ENCODE peak calls at places on chromosomes 12 and 14, in four cellular contexts. One of them, this sample, is unnamed. For H3K4me1, the result is how much of the 10 kb centered on the place peaks cover.

GRCh38 chr14:75440733-75441474 is 13.1 kb downstream of the JDP2 start:
- DNase-seq in adipocyte: no peak
- DNase-seq in spleen: no peak
- DNase-seq in left ventricle myocardium inferior: peak
- DNase-seq in this sample: no peak

GRCh38 chr14:21723431-21724045 is 49.9 kb upstream of the OR4E1 start:
- DNase-seq in left ventricle myocardium inferior: no peak
- DNase-seq in spleen: no peak
- DNase-seq in adipocyte: no peak
- DNase-seq in this sample: peak

GRCh38 chr14:104806625-104807465 is 5.9 kb downstream of the ZBTB42 start:
- DNase-seq in spleen: no peak
- DNase-seq in left ventricle myocardium inferior: no peak
- DNase-seq in adipocyte: no peak
- DNase-seq in this sample: no peak

GRCh38 chr12:2353691-2354090 is 300.9 kb downstream of the CACNA1C start:
- DNase-seq in adipocyte: no peak
- DNase-seq in left ventricle myocardium inferior: no peak
- DNase-seq in spleen: peak
- DNase-seq in this sample: no peak

GRCh38 chr14:73287071-73287470 is 49.8 kb downstream of the PAPLN start:
- DNase-seq in left ventricle myocardium inferior: no peak
- DNase-seq in adipocyte: no peak
- DNase-seq in spleen: no peak
- DNase-seq in this sample: no peak

GRCh38 chr12:63919758-63920157 is 75.3 kb downstream of the SRGAP1 start:
- DNase-seq in spleen: no peak
- DNase-seq in adipocyte: peak
- DNase-seq in left ventricle myocardium inferior: no peak
- DNase-seq in this sample: no peak

GRCh38 chr14:102431751-102432150 is 69.0 kb downstream of the TECPR2 start:
- DNase-seq in adipocyte: no peak
- DNase-seq in left ventricle myocardium inferior: no peak
- DNase-seq in spleen: no peak
- DNase-seq in this sample: no peak

GRCh38 chr14:28412076-28412475 is 354.5 kb upstream of the FOXG1 start:
- DNase-seq in left ventricle myocardium inferior: no peak
- DNase-seq in spleen: no peak
- DNase-seq in adipocyte: peak
- DNase-seq in this sample: no peak

GRCh38 chr12:34397591-34398365 is 375.5 kb downstream of the ALG10 start:
- DNase-seq in spleen: peak
- DNase-seq in left ventricle myocardium inferior: peak
- DNase-seq in adipocyte: no peak
- DNase-seq in this sample: peak

GRCh38 chr12:31478425-31478824 is 112.5 kb downstream of the DENND5B start:
- DNase-seq in spleen: no peak
- DNase-seq in left ventricle myocardium inferior: no peak
- DNase-seq in adipocyte: no peak
- DNase-seq in this sample: no peak

GRCh38 chr12:124396544-124397398 is 101.9 kb downstream of the RFLNA start:
- DNase-seq in left ventricle myocardium inferior: peak
- DNase-seq in spleen: no peak
- DNase-seq in adipocyte: no peak
- DNase-seq in this sample: peak

GRCh38 chr14:26982071-26982470 is 384.2 kb upstream of the NOVA1 start:
- DNase-seq in left ventricle myocardium inferior: no peak
- DNase-seq in adipocyte: no peak
- DNase-seq in spleen: no peak
- DNase-seq in this sample: no peak

GRCh38 chr12:1287446-1287975 is 296.5 kb downstream of the ERC1 start:
- DNase-seq in spleen: no peak
- DNase-seq in left ventricle myocardium inferior: no peak
- DNase-seq in adipocyte: no peak
- DNase-seq in this sample: no peak

GRCh38 chr14:93909429-93910128 is 17.6 kb upstream of the FAM181A start:
- DNase-seq in adipocyte: no peak
- DNase-seq in spleen: no peak
- DNase-seq in left ventricle myocardium inferior: no peak
- DNase-seq in this sample: no peak

GRCh38 chr14:102616799-102617198 is 24.4 kb downstream of the RCOR1 start:
- DNase-seq in adipocyte: no peak
- DNase-seq in spleen: no peak
- DNase-seq in left ventricle myocardium inferior: no peak
- DNase-seq in this sample: no peak

GRCh38 chr12:50936821-50937220 is 15.5 kb upstream of the HIGD1C start:
- DNase-seq in spleen: no peak
- DNase-seq in left ventricle myocardium inferior: no peak
- DNase-seq in adipocyte: no peak
- DNase-seq in this sample: no peak

GRCh38 chr14:74425525-74426201 is 347 bp downstream of the SYNDIG1L start:
- DNase-seq in adipocyte: peak
- DNase-seq in spleen: peak
- DNase-seq in left ventricle myocardium inferior: peak
- DNase-seq in this sample: no peak

GRCh38 chr14:53963491-53964227 is 7.0 kb upstream of the BMP4 start:
- DNase-seq in left ventricle myocardium inferior: peak
- DNase-seq in adipocyte: peak
- DNase-seq in spleen: no peak
- DNase-seq in this sample: peak

GRCh38 chr12:102917026-102917787 is at the start of gene PAH:
- DNase-seq in adipocyte: no peak
- DNase-seq in spleen: peak
- DNase-seq in left ventricle myocardium inferior: no peak
- DNase-seq in this sample: peak

GRCh38 chr12:124408822-124409517 is 114.1 kb downstream of the RFLNA start:
- DNase-seq in adipocyte: no peak
- DNase-seq in spleen: no peak
- DNase-seq in left ventricle myocardium inferior: no peak
- DNase-seq in this sample: no peak

GRCh38 chr14:93685121-93685520 is 103.2 kb downstream of the PRIMA1 start:
- DNase-seq in left ventricle myocardium inferior: no peak
- DNase-seq in spleen: no peak
- DNase-seq in adipocyte: no peak
- DNase-seq in this sample: no peak

GRCh38 chr12:92912052-92912451 is 17.0 kb downstream of the EEA1 start:
- DNase-seq in left ventricle myocardium inferior: no peak
- DNase-seq in spleen: no peak
- DNase-seq in adipocyte: peak
- DNase-seq in this sample: no peak

GRCh38 chr12:72133497-72134055 is 138.6 kb upstream of the TRHDE start:
- DNase-seq in left ventricle myocardium inferior: no peak
- DNase-seq in spleen: no peak
- DNase-seq in adipocyte: no peak
- DNase-seq in this sample: no peak

GRCh38 chr14:93396456-93396855 is 34.3 kb upstream of the UNC79 start:
- DNase-seq in adipocyte: no peak
- DNase-seq in spleen: no peak
- DNase-seq in left ventricle myocardium inferior: no peak
- DNase-seq in this sample: no peak

GRCh38 chr12:32273712-32274111 is 125.6 kb upstream of the FGD4 start:
- DNase-seq in adipocyte: no peak
- DNase-seq in spleen: peak
- DNase-seq in left ventricle myocardium inferior: peak
- DNase-seq in this sample: peak

GRCh38 chr14:61257469-61258057 is 23.6 kb downstream of the TMEM30B start:
- DNase-seq in spleen: no peak
- DNase-seq in adipocyte: no peak
- DNase-seq in left ventricle myocardium inferior: no peak
- DNase-seq in this sample: no peak

GRCh38 chr12:104588048-104588942 is 131.5 kb downstream of the CHST11 start:
- DNase-seq in spleen: no peak
- DNase-seq in adipocyte: peak
- DNase-seq in left ventricle myocardium inferior: no peak
- DNase-seq in this sample: no peak

GRCh38 chr12:104586325-104587048 is 129.7 kb downstream of the CHST11 start:
- DNase-seq in adipocyte: no peak
- DNase-seq in left ventricle myocardium inferior: no peak
- DNase-seq in spleen: no peak
- DNase-seq in this sample: no peak

GRCh38 chr12:104590002-104590401 is 133.3 kb downstream of the CHST11 start:
- DNase-seq in left ventricle myocardium inferior: no peak
- DNase-seq in spleen: no peak
- DNase-seq in adipocyte: no peak
- DNase-seq in this sample: no peak

GRCh38 chr12:104591272-104591940 is 134.7 kb downstream of the CHST11 start:
- DNase-seq in adipocyte: no peak
- DNase-seq in spleen: no peak
- DNase-seq in left ventricle myocardium inferior: no peak
- DNase-seq in this sample: no peak

GRCh38 chr12:104589215-104589614 is 132.5 kb downstream of the CHST11 start:
- DNase-seq in left ventricle myocardium inferior: no peak
- DNase-seq in spleen: no peak
- DNase-seq in adipocyte: no peak
- DNase-seq in this sample: no peak
- H3K4me1 ChIP-seq in left ventricle myocardium inferior: under half
- H3K4me1 ChIP-seq in spleen: under half
- H3K4me1 ChIP-seq in adipocyte: under half
- H3K4me1 ChIP-seq in this sample: under half

GRCh38 chr14:59358105-59358504 is 107.1 kb downstream of the GPR135 start:
- DNase-seq in spleen: no peak
- DNase-seq in left ventricle myocardium inferior: peak
- DNase-seq in adipocyte: peak
- DNase-seq in this sample: no peak
- H3K4me3 ChIP-seq in spleen: no peak
- H3K4me3 ChIP-seq in left ventricle myocardium inferior: no peak
- H3K4me3 ChIP-seq in adipocyte: no peak
- H3K4me3 ChIP-seq in this sample: no peak

GRCh38 chr12:122888232-122888752 is 7.6 kb downstream of the VPS37B start:
- DNase-seq in left ventricle myocardium inferior: peak
- DNase-seq in adipocyte: peak
- DNase-seq in spleen: no peak
- DNase-seq in this sample: no peak
- H3K4me1 ChIP-seq in left ventricle myocardium inferior: half or more
- H3K4me1 ChIP-seq in adipocyte: under half
- H3K4me1 ChIP-seq in spleen: half or more
- H3K4me1 ChIP-seq in this sample: half or more

DNA sequence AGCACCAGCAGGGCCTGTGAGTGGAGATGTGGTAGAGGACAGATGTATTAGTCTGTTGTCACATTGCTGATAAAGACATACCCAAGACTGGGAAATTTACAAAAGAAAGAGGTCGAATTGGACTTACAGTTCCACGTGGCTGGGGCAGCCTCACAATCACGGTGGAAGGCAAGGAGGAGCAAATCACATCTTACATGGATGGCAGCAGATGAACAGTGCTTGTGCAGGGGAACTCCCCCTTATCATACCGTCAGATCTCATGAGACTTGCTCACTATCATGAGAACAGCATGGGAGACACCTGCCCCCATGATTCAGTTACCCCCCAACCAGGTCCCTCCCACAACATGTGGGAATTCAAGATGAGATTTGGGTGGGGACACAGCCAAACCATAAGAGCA is 361.9 kb downstream of the VRK1 start:
- DNase-seq in spleen: no peak
- DNase-seq in adipocyte: no peak
- DNase-seq in left ventricle myocardium inferior: no peak
- DNase-seq in this sample: no peak
- H3K4me3 ChIP-seq in spleen: no peak
- H3K4me3 ChIP-seq in adipocyte: no peak
- H3K4me3 ChIP-seq in left ventricle myocardium inferior: no peak
- H3K4me3 ChIP-seq in this sample: no peak

GRCh38 chr12:116265361-116266128 is 11.9 kb downstream of the MED13L start:
- DNase-seq in adipocyte: no peak
- DNase-seq in left ventricle myocardium inferior: no peak
- DNase-seq in spleen: no peak
- DNase-seq in this sample: no peak
- H3K4me1 ChIP-seq in adipocyte: half or more
- H3K4me1 ChIP-seq in left ventricle myocardium inferior: half or more
- H3K4me1 ChIP-seq in spleen: half or more
- H3K4me1 ChIP-seq in this sample: under half

GRCh38 chr12:120649442-120650248 is 9.2 kb downstream of the CABP1 start:
- DNase-seq in spleen: peak
- DNase-seq in left ventricle myocardium inferior: peak
- DNase-seq in adipocyte: peak
- DNase-seq in this sample: no peak
- H3K4me3 ChIP-seq in spleen: no peak
- H3K4me3 ChIP-seq in left ventricle myocardium inferior: peak
- H3K4me3 ChIP-seq in adipocyte: peak
- H3K4me3 ChIP-seq in this sample: no peak

DNA sequence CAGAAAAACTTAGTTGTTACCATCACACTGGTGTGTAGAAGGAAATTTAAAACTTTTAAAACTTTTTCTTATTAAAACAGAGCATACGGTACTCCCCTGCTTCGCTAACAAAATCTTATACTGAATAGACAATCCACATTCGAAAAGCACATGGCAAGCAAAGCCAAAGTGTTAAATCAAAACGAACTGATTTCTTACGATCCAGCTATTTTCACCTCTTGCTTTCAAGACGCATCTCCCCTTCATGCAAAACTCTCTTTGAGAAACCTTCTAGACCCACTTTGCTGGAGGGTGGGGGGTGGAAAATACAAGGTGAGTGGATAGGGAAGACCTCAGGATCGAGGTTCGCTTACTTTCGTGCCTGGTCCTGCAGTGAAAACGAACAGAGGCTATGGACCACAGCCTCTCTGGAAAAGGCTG is 328 bp downstream of the INTS13 start:
- DNase-seq in spleen: no peak
- DNase-seq in left ventricle myocardium inferior: no peak
- DNase-seq in adipocyte: peak
- DNase-seq in this sample: no peak
- H3K4me1 ChIP-seq in spleen: half or more
- H3K4me1 ChIP-seq in left ventricle myocardium inferior: half or more
- H3K4me1 ChIP-seq in adipocyte: half or more
- H3K4me1 ChIP-seq in this sample: under half